ENCODE peak calls at places on chromosomes 6 and 20, in ten cellular contexts. Y is tibial nerve, O is transverse colon, G is ovary, Z is K562, A is suprapubic skin, S is HepG2, W is H1, C is stomach, V is sigmoid colon. F is an unnamed sample. For H3K27me3 and H3K36me3, the result is how much of the 10 kb centered on the place peaks cover.

GRCh38 chr6:32659856-32660595 is 6.4 kb downstream of the HLA-DQB1 start:
- DNase-seq in Y (no peak), O (no peak), G (no peak), Z (no peak), A (no peak), S (no peak), W (no peak), C (no peak), V (no peak), F (no peak)

GRCh38 chr20:61953037-61953788 is 112.5 kb downstream of the TAF4 start:
- DNase-seq in Y (no peak), O (no peak), G (peak), Z (no peak), A (peak), S (no peak), W (no peak), C (no peak), V (peak), F (no peak)

GRCh38 chr20:36969478-36970186 is 18.1 kb upstream of the SAMHD1 start:
- DNase-seq in Y (no peak), O (no peak), G (no peak), Z (no peak), A (no peak), S (peak), W (no peak), C (no peak), V (no peak), F (no peak)

GRCh38 chr20:33666293-33667244 is at the start of gene ACTL10:
- DNase-seq in Y (peak), O (peak), G (peak), Z (peak), A (peak), S (no peak), W (peak), C (peak), V (peak), F (peak)

GRCh38 chr6:89454300-89454699 is 21.3 kb downstream of the ANKRD6 start:
- DNase-seq in Y (no peak), O (no peak), G (no peak), Z (peak), A (no peak), S (no peak), W (no peak), C (no peak), V (no peak), F (no peak)

GRCh38 chr20:20611165-20611564 is 101.3 kb downstream of the RALGAPA2 start:
- DNase-seq in Y (no peak), O (no peak), G (no peak), Z (no peak), A (no peak), S (peak), W (no peak), C (no peak), V (no peak), F (no peak)

GRCh38 chr6:151681426-151682059 is 125.9 kb upstream of the ESR1 start:
- DNase-seq in Y (no peak), O (peak), G (peak), Z (no peak), A (no peak), S (peak), W (no peak), C (no peak), V (no peak), F (peak)

GRCh38 chr6:154167163-154167562 is 128.1 kb downstream of the OPRM1 start:
- DNase-seq in Y (peak), O (no peak), G (no peak), Z (no peak), A (no peak), S (no peak), W (no peak), C (no peak), V (no peak), F (no peak)

DNA sequence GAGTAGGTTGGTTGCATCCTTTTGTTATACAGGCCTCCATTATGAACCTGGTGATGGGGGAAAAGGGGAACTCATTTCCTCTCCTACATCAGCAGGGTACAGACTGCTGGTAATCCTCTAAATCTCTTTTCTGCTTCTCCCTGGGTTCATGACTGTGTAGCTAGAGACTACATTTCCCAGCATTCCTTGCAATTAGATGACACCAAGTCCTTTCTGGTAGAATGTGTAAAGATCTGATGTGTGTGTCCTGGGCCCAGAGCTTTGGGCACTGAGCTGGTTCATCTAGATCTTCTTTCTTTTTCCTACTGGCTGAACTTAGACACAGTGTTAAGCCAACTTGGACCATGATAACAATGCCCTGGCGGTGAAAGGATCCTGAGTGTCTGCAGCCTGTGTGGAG is 104.7 kb upstream of the IFNGR1 start:
- DNase-seq in Y (no peak), O (no peak), G (no peak), Z (no peak), A (no peak), S (no peak), W (no peak), C (no peak), V (no peak), F (no peak)
- H3K27me3 ChIP-seq in Y (under half), O (under half), G (under half), Z (under half), A (under half), S (under half), W (under half), C (under half), V (under half), F (under half)

GRCh38 chr20:31548823-31549512 is 34.7 kb downstream of the HM13 start:
- DNase-seq in Y (no peak), O (no peak), G (peak), Z (no peak), A (no peak), S (no peak), W (no peak), C (no peak), V (no peak), F (no peak)

GRCh38 chr20:31551163-31551562 is 36.9 kb downstream of the HM13 start:
- DNase-seq in Y (no peak), O (no peak), G (no peak), Z (no peak), A (no peak), S (no peak), W (no peak), C (no peak), V (no peak), F (no peak)

GRCh38 chr20:31549513-31549880 is 35.3 kb downstream of the HM13 start:
- DNase-seq in Y (no peak), O (no peak), G (no peak), Z (no peak), A (no peak), S (no peak), W (no peak), C (no peak), V (no peak), F (no peak)

GRCh38 chr20:31550099-31550498 is 35.9 kb downstream of the HM13 start:
- DNase-seq in Y (no peak), O (no peak), G (peak), Z (no peak), A (no peak), S (no peak), W (no peak), C (no peak), V (no peak), F (no peak)

DNA sequence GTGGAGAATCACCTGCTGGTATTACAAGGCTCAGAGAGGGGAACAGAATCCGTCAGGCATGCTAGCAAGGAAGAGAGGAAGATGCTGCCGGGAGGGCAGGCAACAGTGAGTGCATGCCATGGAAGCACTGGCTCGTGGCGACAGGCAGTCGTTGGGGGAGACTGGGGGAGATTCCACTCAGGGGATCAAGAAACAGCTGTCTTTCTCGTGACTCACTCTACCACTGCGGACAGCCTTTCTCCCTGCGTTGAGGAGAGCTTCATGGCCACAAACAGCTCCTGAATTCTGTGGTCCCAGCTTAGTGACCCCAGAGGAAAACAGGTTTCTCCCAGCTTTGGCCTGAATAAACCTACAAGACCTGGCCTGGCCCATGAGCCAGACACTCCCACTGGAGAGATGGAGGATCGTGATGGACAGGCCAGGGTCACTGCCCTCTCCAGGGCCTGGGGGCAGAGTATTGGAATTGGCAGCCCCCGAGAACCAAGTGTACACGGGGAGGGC is 37.4 kb downstream of the HM13 start:
- DNase-seq in Y (no peak), O (no peak), G (peak), Z (no peak), A (no peak), S (no peak), W (no peak), C (no peak), V (no peak), F (no peak)
- H3K36me3 ChIP-seq in Y (under half), O (under half), G (under half), Z (half or more), A (half or more), S (half or more), W (half or more), C (half or more), V (under half), F (half or more)

GRCh38 chr6:22145823-22146379 is 150.9 kb downstream of the PRL start:
- DNase-seq in Y (peak), O (no peak), G (no peak), Z (no peak), A (no peak), S (no peak), W (peak), C (no peak), V (no peak), F (no peak)
- TF ChIP-seq EP300 in Y (peak), O (no peak), G (no peak), Z (no peak), A (no peak), S (no peak), W (no peak), C (no peak), V (no peak), F (no peak)

DNA sequence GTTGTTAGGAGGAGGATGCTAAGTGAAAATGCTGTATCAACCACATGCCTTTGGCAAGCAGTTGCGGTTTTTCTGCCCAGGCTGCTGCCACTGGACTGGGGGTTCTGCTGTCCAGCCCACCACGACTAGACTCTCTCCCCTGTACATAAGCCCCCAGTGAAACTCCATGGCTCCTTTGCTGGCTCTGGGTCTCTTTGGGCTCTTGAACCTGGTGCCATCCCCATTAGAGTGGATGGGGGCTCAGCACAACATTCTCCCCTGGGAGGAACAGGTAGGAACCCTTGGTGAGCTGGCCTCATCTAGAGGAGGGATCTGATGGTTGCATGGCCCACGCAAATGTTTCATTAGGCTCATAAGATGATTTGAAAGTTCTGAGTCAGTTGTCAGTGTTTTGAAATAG is 204.8 kb upstream of the KCNG1 start:
- DNase-seq in Y (no peak), O (no peak), G (no peak), Z (no peak), A (no peak), S (no peak), W (no peak), C (no peak), V (no peak), F (no peak)
- H3K27me3 ChIP-seq in Y (under half), O (under half), G (under half), Z (under half), A (under half), S (under half), W (under half), C (under half), V (under half), F (under half)

DNA sequence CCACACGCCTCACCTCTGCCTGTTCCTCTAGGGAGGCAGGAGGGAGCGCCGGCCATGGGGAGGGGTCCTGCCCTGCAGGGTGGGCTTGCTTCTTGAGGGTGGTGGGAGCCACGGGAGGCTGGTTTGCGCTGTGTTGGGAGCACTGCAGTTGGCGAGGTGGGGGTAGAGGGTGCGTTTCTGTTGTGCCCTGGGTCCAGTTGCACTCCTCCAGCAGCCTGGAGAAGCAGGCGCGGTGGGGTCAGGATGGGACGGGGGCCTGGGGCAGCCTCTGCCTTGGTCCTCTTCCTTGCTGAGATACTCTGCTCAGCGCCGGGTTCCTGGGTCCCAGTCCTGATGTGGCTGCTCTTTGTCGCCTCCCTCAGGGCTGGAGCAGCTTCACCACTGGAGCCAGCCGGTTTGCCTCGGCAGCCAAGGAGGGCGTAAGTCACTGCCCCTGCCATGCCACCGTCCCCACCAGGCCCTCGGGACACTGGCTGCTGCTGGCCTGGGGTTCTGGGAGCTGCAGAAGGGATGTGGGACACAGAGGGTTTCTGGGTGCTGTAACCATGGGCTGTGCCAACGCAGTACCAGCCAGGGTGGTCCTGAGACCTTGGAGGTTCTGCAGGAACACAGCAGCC is 8.4 kb downstream of the ARFGAP1 start:
- DNase-seq in Y (no peak), O (no peak), G (no peak), Z (no peak), A (no peak), S (no peak), W (no peak), C (no peak), V (no peak), F (no peak)
- H3K36me3 ChIP-seq in Y (under half), O (under half), G (under half), Z (half or more), A (half or more), S (half or more), W (under half), C (half or more), V (under half), F (half or more)

GRCh38 chr20:58623579-58624473 is 27.3 kb upstream of the STX16 start:
- DNase-seq in Y (no peak), O (peak), G (peak), Z (peak), A (no peak), S (peak), W (peak), C (no peak), V (peak), F (no peak)
- TF ChIP-seq EP300 in Y (no peak), O (no peak), G (no peak), Z (peak), A (no peak), S (peak), W (no peak), C (no peak), V (no peak), F (no peak)

GRCh38 chr20:62972270-62973032 is 19.9 kb downstream of the SLC17A9 start:
- DNase-seq in Y (peak), O (peak), G (peak), Z (peak), A (peak), S (peak), W (peak), C (peak), V (peak), F (peak)

GRCh38 chr20:62969939-62970306 is 17.4 kb downstream of the SLC17A9 start:
- DNase-seq in Y (no peak), O (no peak), G (no peak), Z (no peak), A (no peak), S (peak), W (no peak), C (no peak), V (no peak), F (no peak)

GRCh38 chr20:62973033-62973745 is 20.7 kb downstream of the SLC17A9 start:
- DNase-seq in Y (no peak), O (no peak), G (no peak), Z (no peak), A (no peak), S (no peak), W (no peak), C (no peak), V (no peak), F (no peak)

GRCh38 chr20:62970307-62971210 is 18.1 kb downstream of the SLC17A9 start:
- DNase-seq in Y (no peak), O (no peak), G (no peak), Z (no peak), A (no peak), S (no peak), W (no peak), C (no peak), V (no peak), F (no peak)

GRCh38 chr20:62971211-62971949 is 18.9 kb downstream of the SLC17A9 start:
- DNase-seq in Y (no peak), O (no peak), G (no peak), Z (no peak), A (no peak), S (no peak), W (no peak), C (no peak), V (no peak), F (no peak)
- H3K27me3 ChIP-seq in Y (under half), O (half or more), G (under half), Z (under half), A (half or more), S (half or more), W (under half), C (half or more), V (half or more), F (under half)

DNA sequence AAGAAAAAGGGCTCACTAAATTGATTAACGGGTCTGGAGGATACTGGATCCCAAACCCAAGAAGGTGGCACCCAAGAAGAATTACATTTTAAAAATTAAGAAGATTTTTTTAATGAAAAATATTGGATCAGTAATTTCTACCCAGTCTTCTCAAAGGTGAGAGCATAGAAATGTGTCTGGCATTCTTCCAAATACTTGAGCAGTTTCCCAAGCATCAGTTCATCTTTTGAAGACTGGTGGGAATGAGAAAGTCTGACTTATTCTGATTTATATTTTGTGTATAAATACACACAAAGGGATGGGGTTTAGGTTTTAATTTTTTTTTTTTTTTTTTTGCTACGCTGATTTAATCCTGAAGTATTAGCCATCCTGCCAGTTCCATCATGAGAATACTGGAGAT is 3.3 kb downstream of the MGME1 start:
- DNase-seq in Y (no peak), O (no peak), G (no peak), Z (no peak), A (no peak), S (no peak), W (no peak), C (no peak), V (no peak), F (no peak)
- H3K36me3 ChIP-seq in Y (under half), O (under half), G (under half), Z (half or more), A (under half), S (under half), W (under half), C (under half), V (under half), F (under half)

DNA sequence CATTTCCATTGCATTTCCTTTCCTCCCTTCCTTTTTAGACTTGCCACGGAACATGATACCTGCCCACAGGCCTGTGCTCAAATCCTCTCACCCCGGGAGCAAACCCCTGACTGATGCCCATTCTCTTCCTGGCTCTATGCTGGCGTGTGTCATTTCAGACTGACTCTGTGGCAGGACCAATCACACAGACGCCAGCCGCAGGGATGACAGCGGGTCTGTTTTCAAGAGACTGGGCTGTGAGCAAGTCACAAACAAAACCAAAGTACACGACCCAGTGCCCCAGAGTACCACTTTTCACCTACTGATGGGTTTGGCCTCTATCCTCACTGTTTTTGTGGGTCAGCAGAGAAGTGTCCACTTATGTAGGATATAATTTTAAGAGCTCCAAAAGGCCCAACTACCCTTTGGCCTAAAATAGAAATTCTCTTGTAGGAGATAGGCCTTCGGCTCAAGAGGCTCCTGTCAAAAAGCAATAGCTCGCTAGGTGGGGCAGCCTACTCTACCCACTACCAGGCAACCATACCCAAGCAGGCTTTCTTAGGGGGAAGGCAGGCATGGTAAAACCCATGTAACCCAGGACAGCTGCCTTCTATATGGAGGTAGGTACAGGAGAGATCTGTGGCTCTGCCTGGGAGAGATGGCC is 215.7 kb downstream of the CDC5L start:
- DNase-seq in Y (no peak), O (no peak), G (no peak), Z (no peak), A (no peak), S (no peak), W (no peak), C (no peak), V (no peak), F (no peak)
- TF ChIP-seq EP300 in Y (no peak), O (no peak), G (no peak), Z (no peak), A (no peak), S (no peak), W (no peak), C (no peak), V (no peak), F (no peak)

F was measured in esophagus muscularis mucosa.